ENCODE peak calls at places on chromosomes 16 and 17, in nine cellular contexts. One of them, this sample, is unnamed.
A peak's percentile ranks its signal among the peaks of the same experiment; 100 is the strongest.

GRCh38 chr16:19515765-19516164 is 6.1 kb downstream of the GDE1 start:
- DNase-seq in GM23248: no peak
- DNase-seq in Caco-2: no peak
- DNase-seq in effector memory CD4-positive, alpha-beta T cell: no peak
- DNase-seq in endodermal cell: no peak
- DNase-seq in colonic mucosa: no peak
- DNase-seq in adrenal gland: no peak
- DNase-seq in left ventricle myocardium inferior: no peak
- DNase-seq in psoas muscle: no peak
- DNase-seq in this sample: no peak

GRCh38 chr16:24851700-24852099 is 5.9 kb downstream of the SLC5A11 start:
- DNase-seq in GM23248: peak; percentile 61
- DNase-seq in Caco-2: no peak
- DNase-seq in effector memory CD4-positive, alpha-beta T cell: no peak
- DNase-seq in endodermal cell: no peak
- DNase-seq in colonic mucosa: no peak
- DNase-seq in adrenal gland: no peak
- DNase-seq in left ventricle myocardium inferior: no peak
- DNase-seq in psoas muscle: no peak
- DNase-seq in this sample: no peak

GRCh38 chr17:48961516-48962233 is 6.7 kb downstream of the GIP start:
- DNase-seq in GM23248: peak; percentile 93
- DNase-seq in Caco-2: peak; percentile 73
- DNase-seq in effector memory CD4-positive, alpha-beta T cell: no peak
- DNase-seq in endodermal cell: peak; percentile 93
- DNase-seq in colonic mucosa: no peak
- DNase-seq in adrenal gland: no peak
- DNase-seq in left ventricle myocardium inferior: no peak
- DNase-seq in psoas muscle: no peak
- DNase-seq in this sample: no peak

GRCh38 chr16:27174007-27174406 is 29.3 kb upstream of the KDM8 start:
- DNase-seq in GM23248: no peak
- DNase-seq in Caco-2: no peak
- DNase-seq in effector memory CD4-positive, alpha-beta T cell: peak; percentile 27
- DNase-seq in endodermal cell: no peak
- DNase-seq in colonic mucosa: no peak
- DNase-seq in adrenal gland: no peak
- DNase-seq in left ventricle myocardium inferior: no peak
- DNase-seq in psoas muscle: no peak
- DNase-seq in this sample: peak; percentile 81

GRCh38 chr16:19138601-19139000 is 24.8 kb downstream of the ITPRIPL2 start:
- DNase-seq in GM23248: peak; percentile 76
- DNase-seq in Caco-2: peak; percentile 6
- DNase-seq in effector memory CD4-positive, alpha-beta T cell: no peak
- DNase-seq in endodermal cell: peak; percentile 68
- DNase-seq in colonic mucosa: peak; percentile 76
- DNase-seq in adrenal gland: peak; percentile 52
- DNase-seq in left ventricle myocardium inferior: peak; percentile 71
- DNase-seq in psoas muscle: peak; percentile 67
- DNase-seq in this sample: no peak

GRCh38 chr16:74573622-74574021 is 33.3 kb downstream of the GLG1 start:
- DNase-seq in GM23248: no peak
- DNase-seq in Caco-2: no peak
- DNase-seq in effector memory CD4-positive, alpha-beta T cell: no peak
- DNase-seq in endodermal cell: no peak
- DNase-seq in colonic mucosa: no peak
- DNase-seq in adrenal gland: no peak
- DNase-seq in left ventricle myocardium inferior: no peak
- DNase-seq in psoas muscle: no peak
- DNase-seq in this sample: no peak

GRCh38 chr16:76035689-76036088 is 241.5 kb upstream of the CNTNAP4 start:
- DNase-seq in GM23248: no peak
- DNase-seq in Caco-2: peak; percentile 18
- DNase-seq in effector memory CD4-positive, alpha-beta T cell: no peak
- DNase-seq in endodermal cell: no peak
- DNase-seq in colonic mucosa: no peak
- DNase-seq in adrenal gland: no peak
- DNase-seq in left ventricle myocardium inferior: no peak
- DNase-seq in psoas muscle: no peak
- DNase-seq in this sample: no peak

GRCh38 chr16:76766538-76766937 is 424.5 kb upstream of the MON1B start:
- DNase-seq in GM23248: no peak
- DNase-seq in Caco-2: no peak
- DNase-seq in effector memory CD4-positive, alpha-beta T cell: no peak
- DNase-seq in endodermal cell: no peak
- DNase-seq in colonic mucosa: no peak
- DNase-seq in adrenal gland: no peak
- DNase-seq in left ventricle myocardium inferior: no peak
- DNase-seq in psoas muscle: no peak
- DNase-seq in this sample: no peak

GRCh38 chr17:73821665-73822064 is 177.4 kb upstream of the SDK2 start:
- DNase-seq in GM23248: no peak
- DNase-seq in Caco-2: no peak
- DNase-seq in effector memory CD4-positive, alpha-beta T cell: no peak
- DNase-seq in endodermal cell: no peak
- DNase-seq in colonic mucosa: no peak
- DNase-seq in adrenal gland: no peak
- DNase-seq in left ventricle myocardium inferior: no peak
- DNase-seq in psoas muscle: no peak
- DNase-seq in this sample: no peak

GRCh38 chr16:81752225-81752875 is 26.7 kb upstream of the PLCG2 start:
- DNase-seq in GM23248: peak; percentile 38
- DNase-seq in Caco-2: no peak
- DNase-seq in effector memory CD4-positive, alpha-beta T cell: no peak
- DNase-seq in endodermal cell: peak; percentile 63
- DNase-seq in colonic mucosa: peak; percentile 43
- DNase-seq in adrenal gland: peak; percentile 36
- DNase-seq in left ventricle myocardium inferior: peak; percentile 63
- DNase-seq in psoas muscle: peak; percentile 40
- DNase-seq in this sample: no peak

GRCh38 chr16:76913046-76913445 is 277.9 kb upstream of the MON1B start:
- DNase-seq in GM23248: peak; percentile 3
- DNase-seq in Caco-2: no peak
- DNase-seq in effector memory CD4-positive, alpha-beta T cell: no peak
- DNase-seq in endodermal cell: no peak
- DNase-seq in colonic mucosa: no peak
- DNase-seq in adrenal gland: no peak
- DNase-seq in left ventricle myocardium inferior: no peak
- DNase-seq in psoas muscle: no peak
- DNase-seq in this sample: no peak

GRCh38 chr16:53664724-53665345 is 38.8 kb downstream of the RPGRIP1L start:
- DNase-seq in GM23248: peak; percentile 96
- DNase-seq in Caco-2: no peak
- DNase-seq in effector memory CD4-positive, alpha-beta T cell: no peak
- DNase-seq in endodermal cell: no peak
- DNase-seq in colonic mucosa: no peak
- DNase-seq in adrenal gland: no peak
- DNase-seq in left ventricle myocardium inferior: no peak
- DNase-seq in psoas muscle: no peak
- DNase-seq in this sample: no peak

GRCh38 chr16:14013571-14014283 is 57.4 kb upstream of the MRTFB start:
- DNase-seq in GM23248: peak; percentile 89
- DNase-seq in Caco-2: no peak
- DNase-seq in effector memory CD4-positive, alpha-beta T cell: no peak
- DNase-seq in endodermal cell: peak; percentile 52
- DNase-seq in colonic mucosa: no peak
- DNase-seq in adrenal gland: no peak
- DNase-seq in left ventricle myocardium inferior: no peak
- DNase-seq in psoas muscle: no peak
- DNase-seq in this sample: no peak

GRCh38 chr17:46071796-46072195 is 72.7 kb downstream of the STH start:
- DNase-seq in GM23248: no peak
- DNase-seq in Caco-2: no peak
- DNase-seq in effector memory CD4-positive, alpha-beta T cell: no peak
- DNase-seq in endodermal cell: no peak
- DNase-seq in colonic mucosa: no peak
- DNase-seq in adrenal gland: no peak
- DNase-seq in left ventricle myocardium inferior: no peak
- DNase-seq in psoas muscle: no peak
- DNase-seq in this sample: no peak

GRCh38 chr17:66417300-66417719 is 114.9 kb downstream of the PRKCA start:
- DNase-seq in GM23248: no peak
- DNase-seq in Caco-2: peak; percentile 76
- DNase-seq in effector memory CD4-positive, alpha-beta T cell: no peak
- DNase-seq in endodermal cell: peak; percentile 52
- DNase-seq in colonic mucosa: no peak
- DNase-seq in adrenal gland: no peak
- DNase-seq in left ventricle myocardium inferior: no peak
- DNase-seq in psoas muscle: no peak
- DNase-seq in this sample: no peak

GRCh38 chr17:47883589-47884426 is 12.2 kb upstream of the SP2 start:
- DNase-seq in GM23248: no peak
- DNase-seq in Caco-2: peak; percentile 94
- DNase-seq in effector memory CD4-positive, alpha-beta T cell: no peak
- DNase-seq in endodermal cell: no peak
- DNase-seq in colonic mucosa: peak; percentile 69
- DNase-seq in adrenal gland: no peak
- DNase-seq in left ventricle myocardium inferior: no peak
- DNase-seq in psoas muscle: no peak
- DNase-seq in this sample: no peak

DNA sequence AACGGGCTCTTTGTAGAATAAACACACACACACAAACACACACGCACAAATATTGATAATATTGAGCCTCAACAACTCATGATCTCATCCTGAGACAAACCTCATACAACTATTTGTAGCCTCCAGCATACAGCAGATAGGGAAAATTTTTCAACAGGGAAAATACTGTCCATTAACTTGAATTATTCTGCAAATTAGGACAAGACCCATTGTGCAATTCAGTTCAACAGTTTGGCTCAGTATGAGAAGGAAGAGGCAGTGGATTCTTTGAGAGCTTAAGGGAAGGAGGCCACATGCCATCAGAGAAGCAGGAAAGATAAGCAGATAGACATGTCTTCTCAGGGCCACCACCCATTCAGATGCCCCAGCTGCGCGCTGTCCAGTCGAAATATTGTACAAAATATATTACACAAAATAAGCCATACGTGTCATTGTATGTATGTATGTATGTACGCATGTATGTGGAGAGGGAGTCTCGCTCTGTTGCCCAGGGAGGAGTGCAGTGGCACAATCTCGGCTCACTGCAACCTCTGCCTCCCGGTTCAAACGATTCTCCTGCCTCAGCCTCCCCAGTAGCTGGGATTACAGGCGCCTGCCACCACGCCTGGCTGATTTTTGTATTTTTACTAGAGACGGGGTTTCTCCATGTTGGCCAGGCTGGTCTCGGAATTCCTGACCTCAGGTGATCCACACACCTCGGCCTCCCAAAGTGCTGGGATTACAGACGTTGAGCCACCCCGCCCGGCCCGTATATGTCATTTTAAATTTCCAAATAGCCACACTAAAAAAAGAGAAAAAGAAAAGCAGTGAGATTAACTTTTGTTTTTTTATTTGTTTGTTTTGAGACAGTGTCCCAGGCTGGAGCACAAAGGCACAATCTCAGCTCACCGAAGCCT is 1.8 kb downstream of the ZC3H7A start:
- DNase-seq in GM23248: peak; percentile 35
- DNase-seq in Caco-2: no peak
- DNase-seq in effector memory CD4-positive, alpha-beta T cell: no peak
- DNase-seq in endodermal cell: no peak
- DNase-seq in colonic mucosa: peak; percentile 26
- DNase-seq in adrenal gland: no peak
- DNase-seq in left ventricle myocardium inferior: no peak
- DNase-seq in psoas muscle: no peak
- DNase-seq in this sample: no peak
- H3K4me1 ChIP-seq in GM23248: peaks cover 43% of the 10 kb centered on the region
- H3K4me1 ChIP-seq in Caco-2: peaks cover 23% of the 10 kb centered on the region
- H3K4me1 ChIP-seq in effector memory CD4-positive, alpha-beta T cell: peaks cover 44% of the 10 kb centered on the region
- H3K4me1 ChIP-seq in endodermal cell: peaks cover 26% of the 10 kb centered on the region
- H3K4me1 ChIP-seq in colonic mucosa: peaks cover 20% of the 10 kb centered on the region
- H3K4me1 ChIP-seq in adrenal gland: peaks cover 42% of the 10 kb centered on the region
- H3K4me1 ChIP-seq in left ventricle myocardium inferior: peaks cover 93% of the 10 kb centered on the region
- H3K4me1 ChIP-seq in psoas muscle: peaks cover 71% of the 10 kb centered on the region
- H3K4me1 ChIP-seq in this sample: peaks cover 76% of the 10 kb centered on the region

DNA sequence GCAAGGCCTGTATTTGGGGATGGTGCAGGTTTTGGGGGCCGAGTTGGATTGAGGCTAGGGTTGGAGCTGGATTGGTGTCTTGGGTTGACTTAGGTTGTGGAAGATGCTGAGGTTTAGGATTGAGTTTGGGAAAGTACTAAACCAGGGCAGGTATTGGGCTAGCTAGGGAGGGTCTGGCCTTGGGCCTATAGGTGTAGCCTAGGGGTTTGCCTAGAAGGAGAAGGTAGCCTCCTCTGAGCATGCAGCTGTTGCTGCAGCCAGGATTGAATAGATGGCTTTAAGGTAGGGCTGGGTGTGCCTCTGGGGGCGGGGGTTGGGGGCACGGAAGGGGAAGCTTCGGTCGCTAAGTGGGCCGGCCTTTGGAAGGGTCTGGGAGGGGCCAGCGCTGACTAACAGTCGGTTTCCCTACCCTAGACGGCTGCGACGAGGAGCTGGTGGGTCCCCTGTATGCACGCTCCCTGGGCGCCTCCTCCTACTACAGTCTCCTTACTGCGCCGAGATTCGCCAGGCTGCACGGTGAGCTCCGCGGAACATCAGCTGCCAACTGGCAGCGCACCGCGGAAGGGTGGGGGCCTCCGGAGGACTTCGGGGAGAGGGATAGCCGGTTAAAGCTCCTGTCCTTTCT is 1.2 kb downstream of the CNTNAP1 start:
- DNase-seq in GM23248: no peak
- DNase-seq in Caco-2: no peak
- DNase-seq in effector memory CD4-positive, alpha-beta T cell: no peak
- DNase-seq in endodermal cell: peak; percentile 73
- DNase-seq in colonic mucosa: no peak
- DNase-seq in adrenal gland: no peak
- DNase-seq in left ventricle myocardium inferior: peak; percentile 53
- DNase-seq in psoas muscle: no peak
- DNase-seq in this sample: no peak
- H3K4me3 ChIP-seq in GM23248: peak overlapping the region; percentile 79
- H3K4me3 ChIP-seq in Caco-2: no peak overlapping the region
- H3K4me3 ChIP-seq in effector memory CD4-positive, alpha-beta T cell: peak overlapping the region; percentile 35
- H3K4me3 ChIP-seq in endodermal cell: peak overlapping the region; percentile 77
- H3K4me3 ChIP-seq in colonic mucosa: peak overlapping the region; percentile 37
- H3K4me3 ChIP-seq in adrenal gland: no peak overlapping the region
- H3K4me3 ChIP-seq in left ventricle myocardium inferior: peak overlapping the region; percentile 70
- H3K4me3 ChIP-seq in psoas muscle: peak overlapping the region; percentile 64
- H3K4me3 ChIP-seq in this sample: no peak overlapping the region

DNA sequence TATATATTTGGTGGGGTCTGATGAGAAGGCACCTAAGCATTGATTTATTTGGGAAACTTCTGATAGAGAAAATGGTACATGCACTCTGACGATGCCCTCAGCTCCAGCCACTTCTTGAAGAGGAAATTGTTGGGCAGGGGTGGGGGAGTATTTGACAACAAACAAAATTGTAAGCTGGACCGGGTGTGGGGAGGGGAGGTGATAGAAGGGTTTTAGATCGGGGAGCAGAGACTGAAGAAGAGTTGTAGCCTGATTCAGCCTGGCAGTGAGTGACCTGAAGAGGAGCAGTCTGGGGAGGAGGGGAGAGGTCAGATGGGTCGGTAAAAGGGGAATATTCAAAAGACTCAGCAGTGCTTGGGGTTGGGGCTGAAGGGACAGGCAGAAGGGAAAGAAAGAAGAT is 2284.7 kb downstream of the TP53TG3F start:
- DNase-seq in GM23248: no peak
- DNase-seq in Caco-2: no peak
- DNase-seq in effector memory CD4-positive, alpha-beta T cell: no peak
- DNase-seq in endodermal cell: no peak
- DNase-seq in colonic mucosa: no peak
- DNase-seq in adrenal gland: no peak
- DNase-seq in left ventricle myocardium inferior: no peak
- DNase-seq in psoas muscle: no peak
- DNase-seq in this sample: no peak
- H3K9me3 ChIP-seq in GM23248: no peaks in the 10 kb centered on the region
- H3K9me3 ChIP-seq in Caco-2: no peaks in the 10 kb centered on the region
- H3K9me3 ChIP-seq in effector memory CD4-positive, alpha-beta T cell: peaks cover 14% of the 10 kb centered on the region
- H3K9me3 ChIP-seq in endodermal cell: peaks cover 49% of the 10 kb centered on the region
- H3K9me3 ChIP-seq in colonic mucosa: no peaks in the 10 kb centered on the region
- H3K9me3 ChIP-seq in adrenal gland: no peaks in the 10 kb centered on the region
- H3K9me3 ChIP-seq in left ventricle myocardium inferior: peaks cover 7% of the 10 kb centered on the region
- H3K9me3 ChIP-seq in psoas muscle: no peaks in the 10 kb centered on the region
- H3K9me3 ChIP-seq in this sample: peaks cover 8% of the 10 kb centered on the region

GRCh38 chr16:12294471-12294870 is 317.9 kb downstream of the SNX29 start:
- DNase-seq in GM23248: no peak
- DNase-seq in Caco-2: no peak
- DNase-seq in effector memory CD4-positive, alpha-beta T cell: no peak
- DNase-seq in endodermal cell: peak; percentile 81
- DNase-seq in colonic mucosa: no peak
- DNase-seq in adrenal gland: no peak
- DNase-seq in left ventricle myocardium inferior: no peak
- DNase-seq in psoas muscle: no peak
- DNase-seq in this sample: no peak
- H3K4me1 ChIP-seq in GM23248: no peaks in the 10 kb centered on the region
- H3K4me1 ChIP-seq in Caco-2: no peaks in the 10 kb centered on the region
- H3K4me1 ChIP-seq in effector memory CD4-positive, alpha-beta T cell: no peaks in the 10 kb centered on the region
- H3K4me1 ChIP-seq in endodermal cell: peaks cover 15% of the 10 kb centered on the region
- H3K4me1 ChIP-seq in colonic mucosa: no peaks in the 10 kb centered on the region
- H3K4me1 ChIP-seq in adrenal gland: no peaks in the 10 kb centered on the region
- H3K4me1 ChIP-seq in left ventricle myocardium inferior: peaks cover 5% of the 10 kb centered on the region
- H3K4me1 ChIP-seq in psoas muscle: no peaks in the 10 kb centered on the region
- H3K4me1 ChIP-seq in this sample: no peaks in the 10 kb centered on the region